ENCODE peak calls at places on chromosome 6, in five cellular contexts. One of them, this sample, is unnamed.

GRCh38 chr6:25866011-25866410 is 8.0 kb downstream of the SLC17A3 start:
- DNase-seq in AG04450: no peak
- DNase-seq in lung: no peak
- DNase-seq in psoas muscle: no peak
- DNase-seq in CD8-positive, alpha-beta T cell: peak
- DNase-seq in this sample: no peak

GRCh38 chr6:39426057-39426592 is 103.6 kb upstream of the KCNK16 start:
- DNase-seq in AG04450: no peak
- DNase-seq in lung: no peak
- DNase-seq in psoas muscle: no peak
- DNase-seq in CD8-positive, alpha-beta T cell: no peak
- DNase-seq in this sample: no peak

GRCh38 chr6:1625926-1626413 is 16.3 kb downstream of the FOXC1 start:
- DNase-seq in AG04450: no peak
- DNase-seq in lung: no peak
- DNase-seq in psoas muscle: no peak
- DNase-seq in CD8-positive, alpha-beta T cell: no peak
- DNase-seq in this sample: no peak

GRCh38 chr6:112466378-112467151 is 119.4 kb downstream of the RFPL4B start:
- DNase-seq in AG04450: no peak
- DNase-seq in lung: no peak
- DNase-seq in psoas muscle: no peak
- DNase-seq in CD8-positive, alpha-beta T cell: no peak
- DNase-seq in this sample: peak

GRCh38 chr6:34152806-34153565 is 7.1 kb upstream of the GRM4 start:
- DNase-seq in AG04450: no peak
- DNase-seq in lung: no peak
- DNase-seq in psoas muscle: no peak
- DNase-seq in CD8-positive, alpha-beta T cell: no peak
- DNase-seq in this sample: no peak

GRCh38 chr6:132734694-132735236 is 20.9 kb upstream of the VNN1 start:
- DNase-seq in AG04450: peak
- DNase-seq in lung: no peak
- DNase-seq in psoas muscle: no peak
- DNase-seq in CD8-positive, alpha-beta T cell: no peak
- DNase-seq in this sample: no peak

GRCh38 chr6:166619912-166620311 is 7.1 kb downstream of the RPS6KA2 start:
- DNase-seq in AG04450: peak
- DNase-seq in lung: peak
- DNase-seq in psoas muscle: peak
- DNase-seq in CD8-positive, alpha-beta T cell: peak
- DNase-seq in this sample: no peak

GRCh38 chr6:150128425-150128824 is 14.4 kb upstream of the PPP1R14C start:
- DNase-seq in AG04450: no peak
- DNase-seq in lung: peak
- DNase-seq in psoas muscle: no peak
- DNase-seq in CD8-positive, alpha-beta T cell: no peak
- DNase-seq in this sample: no peak

GRCh38 chr6:147382945-147383554 is 125.4 kb upstream of the SAMD5 start:
- DNase-seq in AG04450: no peak
- DNase-seq in lung: no peak
- DNase-seq in psoas muscle: no peak
- DNase-seq in CD8-positive, alpha-beta T cell: no peak
- DNase-seq in this sample: no peak

GRCh38 chr6:18343741-18344140 is 43.4 kb upstream of the RNF144B start:
- DNase-seq in AG04450: peak
- DNase-seq in lung: no peak
- DNase-seq in psoas muscle: no peak
- DNase-seq in CD8-positive, alpha-beta T cell: no peak
- DNase-seq in this sample: no peak

GRCh38 chr6:116409756-116410155 is 39.0 kb downstream of the DSE start:
- DNase-seq in AG04450: no peak
- DNase-seq in lung: no peak
- DNase-seq in psoas muscle: no peak
- DNase-seq in CD8-positive, alpha-beta T cell: no peak
- DNase-seq in this sample: peak

GRCh38 chr6:190596-191395 is 101.5 kb upstream of the DUSP22 start:
- DNase-seq in AG04450: no peak
- DNase-seq in lung: no peak
- DNase-seq in psoas muscle: no peak
- DNase-seq in CD8-positive, alpha-beta T cell: no peak
- DNase-seq in this sample: peak

GRCh38 chr6:12890171-12890790 is 173.7 kb downstream of the PHACTR1 start:
- DNase-seq in AG04450: no peak
- DNase-seq in lung: no peak
- DNase-seq in psoas muscle: no peak
- DNase-seq in CD8-positive, alpha-beta T cell: no peak
- DNase-seq in this sample: peak

GRCh38 chr6:17867880-17868279 is 119.6 kb downstream of the KIF13A start:
- DNase-seq in AG04450: no peak
- DNase-seq in lung: no peak
- DNase-seq in psoas muscle: no peak
- DNase-seq in CD8-positive, alpha-beta T cell: no peak
- DNase-seq in this sample: no peak

GRCh38 chr6:151034825-151035781 is 169.6 kb downstream of the MTHFD1L start:
- DNase-seq in AG04450: no peak
- DNase-seq in lung: no peak
- DNase-seq in psoas muscle: no peak
- DNase-seq in CD8-positive, alpha-beta T cell: no peak
- DNase-seq in this sample: no peak

GRCh38 chr6:66926060-66926459 is 1219.0 kb upstream of the EYS start:
- DNase-seq in AG04450: no peak
- DNase-seq in lung: no peak
- DNase-seq in psoas muscle: no peak
- DNase-seq in CD8-positive, alpha-beta T cell: no peak
- DNase-seq in this sample: no peak

GRCh38 chr6:113856011-113856551 is 1.1 kb upstream of the MARCKS start:
- DNase-seq in AG04450: no peak
- DNase-seq in lung: no peak
- DNase-seq in psoas muscle: no peak
- DNase-seq in CD8-positive, alpha-beta T cell: no peak
- DNase-seq in this sample: peak

GRCh38 chr6:68313911-68314310 is 321.2 kb upstream of the ADGRB3 start:
- DNase-seq in AG04450: no peak
- DNase-seq in lung: no peak
- DNase-seq in psoas muscle: no peak
- DNase-seq in CD8-positive, alpha-beta T cell: no peak
- DNase-seq in this sample: no peak

GRCh38 chr6:122877302-122877701 is 88.2 kb downstream of the SMPDL3A start:
- DNase-seq in AG04450: no peak
- DNase-seq in lung: no peak
- DNase-seq in psoas muscle: no peak
- DNase-seq in CD8-positive, alpha-beta T cell: no peak
- DNase-seq in this sample: no peak
- TF ChIP-seq CTCF in AG04450: no peak
- TF ChIP-seq CTCF in lung: no peak
- TF ChIP-seq CTCF in psoas muscle: no peak
- TF ChIP-seq CTCF in CD8-positive, alpha-beta T cell: no peak
- TF ChIP-seq CTCF in this sample: no peak

GRCh38 chr6:129707882-129708495 is 2.0 kb downstream of the ARHGAP18 start:
- DNase-seq in AG04450: no peak
- DNase-seq in lung: no peak
- DNase-seq in psoas muscle: no peak
- DNase-seq in CD8-positive, alpha-beta T cell: no peak
- DNase-seq in this sample: no peak
- H3K4me3 ChIP-seq in AG04450: peak
- H3K4me3 ChIP-seq in lung: peak
- H3K4me3 ChIP-seq in psoas muscle: peak
- H3K4me3 ChIP-seq in CD8-positive, alpha-beta T cell: no peak
- H3K4me3 ChIP-seq in this sample: peak

GRCh38 chr6:75501756-75502155 is 8.2 kb upstream of the FILIP1 start:
- DNase-seq in AG04450: no peak
- DNase-seq in lung: no peak
- DNase-seq in psoas muscle: no peak
- DNase-seq in CD8-positive, alpha-beta T cell: no peak
- DNase-seq in this sample: no peak

GRCh38 chr6:75503291-75503690 is 9.7 kb upstream of the FILIP1 start:
- DNase-seq in AG04450: no peak
- DNase-seq in lung: no peak
- DNase-seq in psoas muscle: no peak
- DNase-seq in CD8-positive, alpha-beta T cell: no peak
- DNase-seq in this sample: no peak

GRCh38 chr6:75505426-75505825 is 11.8 kb upstream of the FILIP1 start:
- DNase-seq in AG04450: no peak
- DNase-seq in lung: no peak
- DNase-seq in psoas muscle: no peak
- DNase-seq in CD8-positive, alpha-beta T cell: no peak
- DNase-seq in this sample: no peak

GRCh38 chr6:75502884-75503283 is 9.3 kb upstream of the FILIP1 start:
- DNase-seq in AG04450: no peak
- DNase-seq in lung: no peak
- DNase-seq in psoas muscle: no peak
- DNase-seq in CD8-positive, alpha-beta T cell: no peak
- DNase-seq in this sample: no peak

GRCh38 chr6:75504902-75505233 is 11.3 kb upstream of the FILIP1 start:
- DNase-seq in AG04450: no peak
- DNase-seq in lung: no peak
- DNase-seq in psoas muscle: no peak
- DNase-seq in CD8-positive, alpha-beta T cell: no peak
- DNase-seq in this sample: peak
- TF ChIP-seq CTCF in AG04450: peak
- TF ChIP-seq CTCF in lung: no peak
- TF ChIP-seq CTCF in psoas muscle: peak
- TF ChIP-seq CTCF in CD8-positive, alpha-beta T cell: no peak
- TF ChIP-seq CTCF in this sample: no peak

DNA sequence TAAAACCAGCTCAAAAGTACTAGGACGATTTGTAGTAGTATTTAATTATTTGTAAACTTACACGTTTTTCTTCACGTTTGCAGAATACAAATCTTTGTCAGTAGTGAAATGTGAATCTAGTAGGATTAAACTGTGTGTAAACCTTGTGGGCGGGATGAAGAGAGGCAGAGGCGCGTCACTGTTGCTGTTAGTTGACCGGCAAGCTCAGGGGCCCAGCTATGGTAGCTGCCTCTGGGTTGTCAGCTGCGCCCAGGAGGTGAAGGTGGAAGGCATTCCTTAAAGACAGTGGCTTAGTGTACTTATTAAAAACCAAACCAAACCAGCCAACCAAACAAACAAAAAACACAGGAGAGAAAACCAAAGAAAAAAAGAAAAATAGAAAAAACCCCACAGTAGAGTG is 69.6 kb downstream of the IGF2R start:
- DNase-seq in AG04450: no peak
- DNase-seq in lung: no peak
- DNase-seq in psoas muscle: no peak
- DNase-seq in CD8-positive, alpha-beta T cell: no peak
- DNase-seq in this sample: no peak
- H3K4me3 ChIP-seq in AG04450: no peak
- H3K4me3 ChIP-seq in lung: no peak
- H3K4me3 ChIP-seq in psoas muscle: no peak
- H3K4me3 ChIP-seq in CD8-positive, alpha-beta T cell: no peak
- H3K4me3 ChIP-seq in this sample: no peak

GRCh38 chr6:27617700-27618689 is 145.1 kb upstream of the ZNF184 start:
- DNase-seq in AG04450: no peak
- DNase-seq in lung: no peak
- DNase-seq in psoas muscle: no peak
- DNase-seq in CD8-positive, alpha-beta T cell: no peak
- DNase-seq in this sample: peak
- TF ChIP-seq CTCF in AG04450: peak
- TF ChIP-seq CTCF in lung: no peak
- TF ChIP-seq CTCF in psoas muscle: no peak
- TF ChIP-seq CTCF in CD8-positive, alpha-beta T cell: no peak
- TF ChIP-seq CTCF in this sample: no peak

GRCh38 chr6:43061861-43062260 is 2.4 kb downstream of the KLC4 start:
- DNase-seq in AG04450: no peak
- DNase-seq in lung: no peak
- DNase-seq in psoas muscle: no peak
- DNase-seq in CD8-positive, alpha-beta T cell: no peak
- DNase-seq in this sample: no peak

GRCh38 chr6:43059168-43060033 is at the start of the genes KLC4 and MRPL2:
- DNase-seq in AG04450: peak
- DNase-seq in lung: peak
- DNase-seq in psoas muscle: peak
- DNase-seq in CD8-positive, alpha-beta T cell: peak
- DNase-seq in this sample: peak

GRCh38 chr6:43060034-43060754 is 763 bp downstream of the KLC4 start:
- DNase-seq in AG04450: no peak
- DNase-seq in lung: peak
- DNase-seq in psoas muscle: no peak
- DNase-seq in CD8-positive, alpha-beta T cell: no peak
- DNase-seq in this sample: no peak

GRCh38 chr6:43062818-43063217 is 3.4 kb downstream of the KLC4 start:
- DNase-seq in AG04450: no peak
- DNase-seq in lung: no peak
- DNase-seq in psoas muscle: no peak
- DNase-seq in CD8-positive, alpha-beta T cell: no peak
- DNase-seq in this sample: no peak

GRCh38 chr6:43060755-43061633 is 1.6 kb downstream of the KLC4 start:
- DNase-seq in AG04450: no peak
- DNase-seq in lung: no peak
- DNase-seq in psoas muscle: no peak
- DNase-seq in CD8-positive, alpha-beta T cell: no peak
- DNase-seq in this sample: no peak
- H3K4me3 ChIP-seq in AG04450: no peak
- H3K4me3 ChIP-seq in lung: no peak
- H3K4me3 ChIP-seq in psoas muscle: peak
- H3K4me3 ChIP-seq in CD8-positive, alpha-beta T cell: no peak
- H3K4me3 ChIP-seq in this sample: no peak

GRCh38 chr6:160668589-160668988 is 4.5 kb upstream of the LPA start:
- DNase-seq in AG04450: no peak
- DNase-seq in lung: no peak
- DNase-seq in psoas muscle: no peak
- DNase-seq in CD8-positive, alpha-beta T cell: no peak
- DNase-seq in this sample: no peak

GRCh38 chr6:160662842-160663241 is 1.2 kb downstream of the LPA start:
- DNase-seq in AG04450: no peak
- DNase-seq in lung: no peak
- DNase-seq in psoas muscle: no peak
- DNase-seq in CD8-positive, alpha-beta T cell: no peak
- DNase-seq in this sample: no peak

GRCh38 chr6:160667854-160668481 is 3.9 kb upstream of the LPA start:
- DNase-seq in AG04450: no peak
- DNase-seq in lung: no peak
- DNase-seq in psoas muscle: no peak
- DNase-seq in CD8-positive, alpha-beta T cell: no peak
- DNase-seq in this sample: peak
- TF ChIP-seq CTCF in AG04450: no peak
- TF ChIP-seq CTCF in lung: no peak
- TF ChIP-seq CTCF in psoas muscle: no peak
- TF ChIP-seq CTCF in CD8-positive, alpha-beta T cell: no peak
- TF ChIP-seq CTCF in this sample: peak

GRCh38 chr6:3283241-3283640 is 24.5 kb downstream of the PSMG4 start:
- DNase-seq in AG04450: no peak
- DNase-seq in lung: no peak
- DNase-seq in psoas muscle: no peak
- DNase-seq in CD8-positive, alpha-beta T cell: no peak
- DNase-seq in this sample: no peak
- H3K4me3 ChIP-seq in AG04450: no peak
- H3K4me3 ChIP-seq in lung: no peak
- H3K4me3 ChIP-seq in psoas muscle: no peak
- H3K4me3 ChIP-seq in CD8-positive, alpha-beta T cell: no peak
- H3K4me3 ChIP-seq in this sample: no peak

GRCh38 chr6:134846865-134847264 is 103.0 kb downstream of the ALDH8A1 start:
- DNase-seq in AG04450: no peak
- DNase-seq in lung: no peak
- DNase-seq in psoas muscle: no peak
- DNase-seq in CD8-positive, alpha-beta T cell: no peak
- DNase-seq in this sample: no peak
- TF ChIP-seq CTCF in AG04450: no peak
- TF ChIP-seq CTCF in lung: no peak
- TF ChIP-seq CTCF in psoas muscle: no peak
- TF ChIP-seq CTCF in CD8-positive, alpha-beta T cell: no peak
- TF ChIP-seq CTCF in this sample: no peak